ENCODE peak calls at places on chromosomes 5 and 9, in seven cellular contexts. D is transverse colon, Q is GM12878, P is upper lobe of left lung, R is GM23338, K is HepG2, Y is SK-N-SH. C is an unnamed sample.
A peak's percentile ranks its signal among the peaks of the same experiment; 100 is the strongest.

GRCh38 chr5:3509290-3509689 is 86.3 kb upstream of the IRX1 start:
- DNase-seq in D (no peak), Q (no peak), P (no peak), Y (peak; percentile 24), R (no peak), K (peak; percentile 4), C (no peak)

GRCh38 chr5:95958308-95959014 is 3.2 kb downstream of the ELL2 start:
- DNase-seq in R (peak; percentile 27), Q (no peak), Y (no peak), D (peak; percentile 27), K (peak; percentile 65), P (no peak), C (peak; percentile 38)

GRCh38 chr9:95167998-95168397 is 149.5 kb downstream of the FANCC start:
- DNase-seq in K (peak; percentile 58), D (peak; percentile 52), Y (peak; percentile 26), P (no peak), R (peak; percentile 97), Q (no peak), C (peak; percentile 65)

GRCh38 chr5:14870347-14871083 is 1.1 kb downstream of the ANKH start:
- DNase-seq in P (peak; percentile 20), K (no peak), R (peak; percentile 33), Y (peak; percentile 49), D (peak; percentile 69), Q (no peak), C (no peak)

GRCh38 chr5:114412509-114413171 is 50.8 kb downstream of the KCNN2 start:
- DNase-seq in Y (no peak), P (no peak), R (no peak), K (no peak), D (no peak), Q (no peak), C (no peak)

GRCh38 chr5:6525910-6526309 is 77.3 kb downstream of the UBE2QL1 start:
- DNase-seq in P (no peak), K (peak; percentile 21), D (no peak), R (peak; percentile 67), Y (peak; percentile 77), Q (no peak), C (peak; percentile 13)

GRCh38 chr9:109418827-109419226 is 79.3 kb downstream of the PTPN3 start:
- DNase-seq in Q (peak; percentile 74), R (no peak), Y (no peak), K (no peak), D (no peak), P (no peak), C (no peak)

GRCh38 chr5:171744882-171745281 is 40.7 kb upstream of the SMIM23 start:
- DNase-seq in Y (no peak), K (no peak), Q (no peak), P (no peak), R (no peak), D (no peak), C (no peak)

GRCh38 chr9:124799274-124800006 is 22.5 kb downstream of the OLFML2A start:
- DNase-seq in P (peak; percentile 66), Q (no peak), Y (no peak), R (no peak), D (no peak), K (no peak), C (no peak)

GRCh38 chr9:128098936-128099931 is 28.3 kb downstream of the PTGES2 start:
- DNase-seq in Q (no peak), Y (no peak), D (peak; percentile 47), K (no peak), R (no peak), P (no peak), C (no peak)

GRCh38 chr5:177134653-177135225 is 1.2 kb downstream of the NSD1 start:
- DNase-seq in Q (no peak), D (no peak), K (no peak), R (peak; percentile 46), Y (no peak), P (no peak), C (no peak)

GRCh38 chr5:91425046-91425445 is 41.9 kb upstream of the ARRDC3 start:
- DNase-seq in D (no peak), K (no peak), Y (no peak), P (no peak), R (peak; percentile 25), Q (no peak), C (no peak)

GRCh38 chr9:20620658-20621552 is 1.4 kb downstream of the MLLT3 start:
- DNase-seq in R (peak; percentile 43), Q (no peak), P (peak; percentile 89), D (peak; percentile 48), Y (peak; percentile 63), K (no peak), C (no peak)

GRCh38 chr5:172361566-172362238 is 78.1 kb upstream of the UBTD2 start:
- DNase-seq in D (no peak), K (no peak), Q (peak; percentile 55), Y (no peak), P (no peak), R (no peak), C (no peak)

DNA sequence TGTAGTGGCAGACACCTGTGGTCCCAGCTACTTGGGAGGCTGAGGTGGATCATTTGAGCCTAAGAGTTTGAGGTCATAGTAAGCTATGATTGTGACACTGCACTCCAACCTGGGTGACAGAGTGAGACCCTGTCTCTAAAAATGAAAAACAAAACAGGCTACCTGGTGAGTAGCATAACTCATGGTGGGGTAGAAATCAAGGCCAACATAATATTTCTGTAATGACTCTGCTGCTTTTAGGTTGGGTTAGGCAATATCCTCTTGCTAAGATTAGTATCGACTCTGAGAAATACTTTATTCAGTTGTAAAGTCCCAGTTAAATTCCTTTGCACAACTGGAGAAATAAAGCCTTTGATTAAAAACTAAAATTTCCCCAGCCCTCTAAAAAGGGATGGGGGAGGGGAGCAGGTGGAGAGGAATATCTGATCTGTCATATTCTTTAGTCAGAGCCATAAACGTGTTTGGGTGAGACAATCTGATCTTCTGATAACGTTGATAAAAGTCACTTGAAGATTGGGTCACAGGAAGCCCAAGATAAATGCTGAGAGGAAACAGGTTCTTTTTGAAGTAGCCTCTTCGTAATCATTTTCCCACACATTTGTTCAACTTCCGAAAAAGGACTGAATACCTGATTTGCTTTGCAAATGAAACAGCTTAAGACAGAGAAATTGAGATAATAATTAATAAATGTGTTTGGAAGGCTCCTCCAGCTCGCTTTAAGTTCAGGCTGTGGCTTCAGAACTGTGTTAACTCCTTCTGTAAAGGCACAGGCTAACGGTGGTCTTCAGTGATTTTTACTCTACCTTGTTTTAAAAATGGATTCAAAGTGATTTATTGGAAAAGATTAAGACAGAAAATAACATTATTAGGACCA is 15.0 kb downstream of the IL4 start:
- DNase-seq in P (no peak), D (no peak), K (no peak), Y (no peak), Q (no peak), R (no peak), C (no peak)
- H3K27ac ChIP-seq in P (no peak overlapping the region), D (no peak overlapping the region), K (no peak overlapping the region), Y (no peak overlapping the region), Q (no peak overlapping the region), R (no peak overlapping the region), C (no peak overlapping the region)

GRCh38 chr9:121527371-121527770 is 27.7 kb upstream of the GGTA1 start:
- DNase-seq in D (no peak), K (no peak), Q (no peak), R (no peak), Y (no peak), P (peak; percentile 76), C (no peak)

GRCh38 chr9:121532881-121533280 is 33.2 kb upstream of the GGTA1 start:
- DNase-seq in K (no peak), R (no peak), D (no peak), Q (no peak), P (no peak), Y (no peak), C (no peak)

GRCh38 chr9:121528642-121529041 is 29.0 kb upstream of the GGTA1 start:
- DNase-seq in D (no peak), P (no peak), Y (no peak), R (no peak), Q (no peak), K (no peak), C (no peak)

GRCh38 chr9:121529237-121529987 is 29.8 kb upstream of the GGTA1 start:
- DNase-seq in Y (peak; percentile 83), D (peak; percentile 74), P (peak; percentile 63), R (no peak), K (no peak), Q (no peak), C (no peak)
- TF ChIP-seq POLR2AphosphoS5 in Y (peak; percentile 47), D (peak; percentile 13), P (peak; percentile 43), R (no peak), K (no peak), Q (no peak), C (no peak)

DNA sequence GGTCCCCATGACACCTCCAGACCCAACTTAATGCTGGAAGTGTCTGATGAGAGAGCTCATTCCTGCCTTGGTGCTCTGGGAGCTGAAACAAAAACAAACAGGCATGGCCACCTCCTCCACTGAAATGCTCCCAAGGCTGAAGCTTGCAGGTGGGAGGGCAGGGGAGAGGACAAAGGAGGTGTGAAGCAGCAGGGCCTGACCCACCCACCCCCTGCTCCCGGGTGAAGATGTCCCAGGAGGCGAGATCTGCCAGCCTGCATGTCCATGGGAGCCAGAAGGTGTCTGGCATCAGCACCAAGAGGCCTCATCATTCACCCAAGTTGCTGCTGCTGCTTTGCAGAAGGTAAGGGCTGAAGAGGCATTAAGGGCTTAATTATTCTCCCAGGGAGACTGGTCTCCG is 4.2 kb upstream of the CCIN start:
- DNase-seq in R (no peak), K (no peak), D (no peak), Y (no peak), Q (no peak), P (no peak), C (no peak)
- H3K27ac ChIP-seq in R (no peak overlapping the region), K (no peak overlapping the region), D (peak overlapping the region; percentile 80), Y (no peak overlapping the region), Q (no peak overlapping the region), P (no peak overlapping the region), C (no peak overlapping the region)

GRCh38 chr5:143705416-143705815 is 106.5 kb upstream of the HMHB1 start:
- DNase-seq in R (no peak), Q (no peak), K (no peak), D (no peak), Y (no peak), P (no peak), C (no peak)
- TF ChIP-seq POLR2AphosphoS5 in R (no peak), Q (no peak), K (no peak), D (no peak), Y (no peak), P (no peak), C (no peak)

GRCh38 chr5:72281764-72282499 is 38.1 kb downstream of the MRPS27 start:
- DNase-seq in Q (no peak), D (no peak), P (no peak), Y (peak; percentile 45), K (peak; percentile 35), R (no peak), C (peak; percentile 20)
- H3K27ac ChIP-seq in Q (no peak overlapping the region), D (peak overlapping the region; percentile 39), P (peak overlapping the region; percentile 48), Y (peak overlapping the region; percentile 88), K (peak overlapping the region; percentile 42), R (peak overlapping the region; percentile 34), C (peak overlapping the region; percentile 75)

C was measured in Panc1.